ENCODE peak calls at places on chromosomes 11 and 22, in four cellular contexts. L, C, X and I are unnamed samples.

GRCh38 chr11:122140535-122140934 is 24.5 kb upstream of the BLID start:
- DNase-seq in C (no peak), X (peak; percentile 23), L (no peak), I (no peak)

GRCh38 chr11:131982154-131982553 is 611.7 kb downstream of the NTM start:
- DNase-seq in C (no peak), L (no peak), X (no peak), I (no peak)

GRCh38 chr22:29623553-29624169 is 20.2 kb downstream of the NF2 start:
- DNase-seq in C (no peak), L (no peak), X (no peak), I (no peak)

GRCh38 chr11:82883853-82884252 is 16.4 kb downstream of the PRCP start:
- DNase-seq in X (no peak), C (no peak), L (no peak), I (no peak)

GRCh38 chr22:35731321-35731720 is 13.6 kb downstream of the APOL5 start:
- DNase-seq in C (no peak), X (no peak), L (no peak), I (no peak)

GRCh38 chr11:83219095-83219494 is 25.6 kb downstream of the ANKRD42 start:
- DNase-seq in L (peak; percentile 4), C (no peak), X (peak; percentile 6), I (no peak)

GRCh38 chr11:57240007-57240406 is 3.0 kb upstream of the APLNR start:
- DNase-seq in L (no peak), X (no peak), C (no peak), I (no peak)

GRCh38 chr22:32502346-32502745 is 27.7 kb downstream of the FBXO7 start:
- DNase-seq in C (no peak), X (no peak), L (no peak), I (no peak)

GRCh38 chr11:79076526-79077115 is 364.2 kb downstream of the TENM4 start:
- DNase-seq in L (no peak), X (peak; percentile 42), C (no peak), I (no peak)

GRCh38 chr11:126654886-126655806 is 299.7 kb downstream of the ST3GAL4 start:
- DNase-seq in C (no peak), L (no peak), X (peak; percentile 73), I (no peak)

GRCh38 chr22:19812910-19813309 is 41.8 kb downstream of the GNB1L start:
- DNase-seq in C (no peak), X (no peak), L (no peak), I (no peak)